ENCODE peak calls at places on chromosomes 3 and 15, in ten cellular contexts. One of them, this sample, is unnamed. For H3K4me1, the result is how much of the 10 kb centered on the place peaks cover.

GRCh38 chr3:61685755-61686154 is 124.4 kb downstream of the PTPRG start:
- DNase-seq in SK-N-SH: no peak
- DNase-seq in Panc1: no peak
- DNase-seq in fibroblast of lung: no peak
- DNase-seq in lower lobe of right lung: no peak
- DNase-seq in effector memory CD4-positive, alpha-beta T cell: no peak
- DNase-seq in ascending aorta: no peak
- DNase-seq in heart left ventricle: no peak
- DNase-seq in neuronal stem cell: no peak
- DNase-seq in iPS DF 6.9: no peak
- DNase-seq in this sample: no peak

GRCh38 chr3:11356269-11356668 is 84.1 kb downstream of the ATG7 start:
- DNase-seq in SK-N-SH: no peak
- DNase-seq in Panc1: no peak
- DNase-seq in fibroblast of lung: peak
- DNase-seq in lower lobe of right lung: no peak
- DNase-seq in effector memory CD4-positive, alpha-beta T cell: no peak
- DNase-seq in ascending aorta: no peak
- DNase-seq in heart left ventricle: no peak
- DNase-seq in neuronal stem cell: no peak
- DNase-seq in iPS DF 6.9: no peak
- DNase-seq in this sample: no peak

GRCh38 chr3:46922871-46923558 is 45.5 kb downstream of the PTH1R start:
- DNase-seq in SK-N-SH: no peak
- DNase-seq in Panc1: no peak
- DNase-seq in fibroblast of lung: no peak
- DNase-seq in lower lobe of right lung: peak
- DNase-seq in effector memory CD4-positive, alpha-beta T cell: no peak
- DNase-seq in ascending aorta: no peak
- DNase-seq in heart left ventricle: no peak
- DNase-seq in neuronal stem cell: no peak
- DNase-seq in iPS DF 6.9: no peak
- DNase-seq in this sample: no peak

GRCh38 chr3:128804017-128804816 is 75.2 kb upstream of the ACAD9 start:
- DNase-seq in SK-N-SH: no peak
- DNase-seq in Panc1: no peak
- DNase-seq in fibroblast of lung: peak
- DNase-seq in lower lobe of right lung: no peak
- DNase-seq in effector memory CD4-positive, alpha-beta T cell: peak
- DNase-seq in ascending aorta: no peak
- DNase-seq in heart left ventricle: no peak
- DNase-seq in neuronal stem cell: no peak
- DNase-seq in iPS DF 6.9: no peak
- DNase-seq in this sample: no peak

GRCh38 chr15:75943246-75943645 is 39.6 kb downstream of the FBXO22 start:
- DNase-seq in SK-N-SH: no peak
- DNase-seq in Panc1: no peak
- DNase-seq in fibroblast of lung: no peak
- DNase-seq in lower lobe of right lung: no peak
- DNase-seq in effector memory CD4-positive, alpha-beta T cell: no peak
- DNase-seq in ascending aorta: no peak
- DNase-seq in heart left ventricle: no peak
- DNase-seq in neuronal stem cell: no peak
- DNase-seq in iPS DF 6.9: no peak
- DNase-seq in this sample: no peak

GRCh38 chr3:105278688-105279087 is 88.0 kb upstream of the ALCAM start:
- DNase-seq in SK-N-SH: no peak
- DNase-seq in Panc1: no peak
- DNase-seq in fibroblast of lung: no peak
- DNase-seq in lower lobe of right lung: no peak
- DNase-seq in effector memory CD4-positive, alpha-beta T cell: no peak
- DNase-seq in ascending aorta: no peak
- DNase-seq in heart left ventricle: no peak
- DNase-seq in neuronal stem cell: no peak
- DNase-seq in iPS DF 6.9: no peak
- DNase-seq in this sample: no peak

GRCh38 chr3:89043406-89043947 is 63.9 kb upstream of the EPHA3 start:
- DNase-seq in SK-N-SH: no peak
- DNase-seq in Panc1: no peak
- DNase-seq in fibroblast of lung: no peak
- DNase-seq in lower lobe of right lung: no peak
- DNase-seq in effector memory CD4-positive, alpha-beta T cell: no peak
- DNase-seq in ascending aorta: no peak
- DNase-seq in heart left ventricle: no peak
- DNase-seq in neuronal stem cell: no peak
- DNase-seq in iPS DF 6.9: no peak
- DNase-seq in this sample: no peak

GRCh38 chr3:89032331-89033063 is 74.9 kb upstream of the EPHA3 start:
- DNase-seq in SK-N-SH: no peak
- DNase-seq in Panc1: no peak
- DNase-seq in fibroblast of lung: peak
- DNase-seq in lower lobe of right lung: no peak
- DNase-seq in effector memory CD4-positive, alpha-beta T cell: no peak
- DNase-seq in ascending aorta: no peak
- DNase-seq in heart left ventricle: no peak
- DNase-seq in neuronal stem cell: no peak
- DNase-seq in iPS DF 6.9: no peak
- DNase-seq in this sample: no peak

GRCh38 chr3:171356251-171356650 is 104.0 kb downstream of the TNIK start:
- DNase-seq in SK-N-SH: no peak
- DNase-seq in Panc1: no peak
- DNase-seq in fibroblast of lung: peak
- DNase-seq in lower lobe of right lung: no peak
- DNase-seq in effector memory CD4-positive, alpha-beta T cell: no peak
- DNase-seq in ascending aorta: no peak
- DNase-seq in heart left ventricle: no peak
- DNase-seq in neuronal stem cell: no peak
- DNase-seq in iPS DF 6.9: no peak
- DNase-seq in this sample: no peak

GRCh38 chr3:171352387-171352935 is 107.7 kb downstream of the TNIK start:
- DNase-seq in SK-N-SH: no peak
- DNase-seq in Panc1: no peak
- DNase-seq in fibroblast of lung: no peak
- DNase-seq in lower lobe of right lung: no peak
- DNase-seq in effector memory CD4-positive, alpha-beta T cell: no peak
- DNase-seq in ascending aorta: no peak
- DNase-seq in heart left ventricle: no peak
- DNase-seq in neuronal stem cell: no peak
- DNase-seq in iPS DF 6.9: no peak
- DNase-seq in this sample: no peak

GRCh38 chr3:171354706-171355582 is 105.3 kb downstream of the TNIK start:
- DNase-seq in SK-N-SH: no peak
- DNase-seq in Panc1: no peak
- DNase-seq in fibroblast of lung: peak
- DNase-seq in lower lobe of right lung: no peak
- DNase-seq in effector memory CD4-positive, alpha-beta T cell: no peak
- DNase-seq in ascending aorta: no peak
- DNase-seq in heart left ventricle: no peak
- DNase-seq in neuronal stem cell: no peak
- DNase-seq in iPS DF 6.9: no peak
- DNase-seq in this sample: no peak

GRCh38 chr3:171353423-171353822 is 106.8 kb downstream of the TNIK start:
- DNase-seq in SK-N-SH: no peak
- DNase-seq in Panc1: no peak
- DNase-seq in fibroblast of lung: peak
- DNase-seq in lower lobe of right lung: no peak
- DNase-seq in effector memory CD4-positive, alpha-beta T cell: no peak
- DNase-seq in ascending aorta: no peak
- DNase-seq in heart left ventricle: no peak
- DNase-seq in neuronal stem cell: no peak
- DNase-seq in iPS DF 6.9: no peak
- DNase-seq in this sample: no peak

DNA sequence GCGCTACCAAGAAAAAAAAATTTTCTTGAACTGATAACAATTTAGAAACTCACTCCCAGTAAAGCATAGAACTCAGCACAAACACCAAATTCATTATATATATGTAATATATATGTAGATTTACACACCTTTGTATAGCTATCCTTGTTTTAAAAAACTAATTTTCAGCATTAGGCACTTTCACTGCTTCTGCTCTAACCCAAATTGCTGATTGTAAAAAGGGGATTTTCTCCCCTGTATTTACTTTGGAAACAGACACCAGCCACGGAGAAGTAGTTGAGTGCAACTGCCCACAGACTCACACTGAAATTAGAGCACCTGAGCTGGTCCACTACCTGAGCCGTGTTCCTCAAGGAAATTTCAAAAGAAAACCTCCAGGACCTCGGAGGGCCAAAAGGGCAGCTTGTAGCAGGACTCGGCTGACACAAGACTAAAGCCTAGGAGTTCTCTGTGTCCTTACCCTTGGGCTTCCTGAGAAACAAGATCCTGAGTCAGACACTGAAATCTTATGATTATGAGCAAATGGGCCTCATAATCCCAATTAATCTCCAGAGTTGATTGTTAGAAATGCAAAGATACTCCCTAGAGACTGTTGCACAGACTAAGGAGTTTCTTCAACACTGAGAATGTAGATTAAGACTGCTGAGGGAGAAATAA is 106.0 kb downstream of the TNIK start:
- DNase-seq in SK-N-SH: no peak
- DNase-seq in Panc1: no peak
- DNase-seq in fibroblast of lung: no peak
- DNase-seq in lower lobe of right lung: no peak
- DNase-seq in effector memory CD4-positive, alpha-beta T cell: no peak
- DNase-seq in ascending aorta: no peak
- DNase-seq in heart left ventricle: no peak
- DNase-seq in neuronal stem cell: no peak
- DNase-seq in iPS DF 6.9: no peak
- DNase-seq in this sample: no peak
- H3K27ac ChIP-seq in SK-N-SH: no peak
- H3K27ac ChIP-seq in Panc1: no peak
- H3K27ac ChIP-seq in fibroblast of lung: no peak
- H3K27ac ChIP-seq in lower lobe of right lung: no peak
- H3K27ac ChIP-seq in effector memory CD4-positive, alpha-beta T cell: no peak
- H3K27ac ChIP-seq in ascending aorta: no peak
- H3K27ac ChIP-seq in heart left ventricle: no peak
- H3K27ac ChIP-seq in neuronal stem cell: no peak
- H3K27ac ChIP-seq in iPS DF 6.9: no peak
- H3K27ac ChIP-seq in this sample: no peak

GRCh38 chr3:15324335-15324734 is 8.1 kb downstream of the SH3BP5 start:
- DNase-seq in SK-N-SH: no peak
- DNase-seq in Panc1: no peak
- DNase-seq in fibroblast of lung: peak
- DNase-seq in lower lobe of right lung: no peak
- DNase-seq in effector memory CD4-positive, alpha-beta T cell: no peak
- DNase-seq in ascending aorta: no peak
- DNase-seq in heart left ventricle: no peak
- DNase-seq in neuronal stem cell: no peak
- DNase-seq in iPS DF 6.9: no peak
- DNase-seq in this sample: no peak

GRCh38 chr3:15327941-15328340 is 4.4 kb downstream of the SH3BP5 start:
- DNase-seq in SK-N-SH: no peak
- DNase-seq in Panc1: no peak
- DNase-seq in fibroblast of lung: peak
- DNase-seq in lower lobe of right lung: no peak
- DNase-seq in effector memory CD4-positive, alpha-beta T cell: peak
- DNase-seq in ascending aorta: no peak
- DNase-seq in heart left ventricle: peak
- DNase-seq in neuronal stem cell: no peak
- DNase-seq in iPS DF 6.9: no peak
- DNase-seq in this sample: no peak

GRCh38 chr3:15325228-15325627 is 7.2 kb downstream of the SH3BP5 start:
- DNase-seq in SK-N-SH: peak
- DNase-seq in Panc1: no peak
- DNase-seq in fibroblast of lung: peak
- DNase-seq in lower lobe of right lung: no peak
- DNase-seq in effector memory CD4-positive, alpha-beta T cell: no peak
- DNase-seq in ascending aorta: no peak
- DNase-seq in heart left ventricle: no peak
- DNase-seq in neuronal stem cell: no peak
- DNase-seq in iPS DF 6.9: no peak
- DNase-seq in this sample: no peak

GRCh38 chr3:15326037-15326436 is 6.3 kb downstream of the SH3BP5 start:
- DNase-seq in SK-N-SH: peak
- DNase-seq in Panc1: no peak
- DNase-seq in fibroblast of lung: no peak
- DNase-seq in lower lobe of right lung: no peak
- DNase-seq in effector memory CD4-positive, alpha-beta T cell: no peak
- DNase-seq in ascending aorta: no peak
- DNase-seq in heart left ventricle: no peak
- DNase-seq in neuronal stem cell: no peak
- DNase-seq in iPS DF 6.9: no peak
- DNase-seq in this sample: no peak

DNA sequence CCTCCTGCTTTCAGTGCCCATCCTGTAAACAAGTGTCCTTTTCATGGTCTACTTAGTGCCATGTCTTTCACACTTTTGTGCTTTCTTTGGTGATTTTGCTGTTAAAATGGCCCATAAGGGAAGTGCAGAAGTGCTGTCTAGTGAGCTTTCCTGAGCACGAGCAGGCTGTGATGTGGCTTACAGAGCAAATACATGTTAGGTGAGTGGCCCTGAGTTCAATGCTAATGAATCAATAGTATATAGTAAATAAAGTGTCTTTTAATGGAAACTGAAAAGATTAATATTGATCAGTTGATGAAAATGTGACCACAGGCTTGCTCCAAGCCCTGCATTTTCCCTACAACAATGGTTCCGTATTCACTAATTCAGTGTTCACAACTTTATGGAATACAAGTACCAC is 5.7 kb downstream of the SH3BP5 start:
- DNase-seq in SK-N-SH: no peak
- DNase-seq in Panc1: no peak
- DNase-seq in fibroblast of lung: no peak
- DNase-seq in lower lobe of right lung: no peak
- DNase-seq in effector memory CD4-positive, alpha-beta T cell: no peak
- DNase-seq in ascending aorta: no peak
- DNase-seq in heart left ventricle: no peak
- DNase-seq in neuronal stem cell: no peak
- DNase-seq in iPS DF 6.9: no peak
- DNase-seq in this sample: no peak
- H3K4me1 ChIP-seq in SK-N-SH: under half
- H3K4me1 ChIP-seq in Panc1: under half
- H3K4me1 ChIP-seq in fibroblast of lung: under half
- H3K4me1 ChIP-seq in lower lobe of right lung: half or more
- H3K4me1 ChIP-seq in effector memory CD4-positive, alpha-beta T cell: under half
- H3K4me1 ChIP-seq in ascending aorta: under half
- H3K4me1 ChIP-seq in heart left ventricle: half or more
- H3K4me1 ChIP-seq in neuronal stem cell: under half
- H3K4me1 ChIP-seq in iPS DF 6.9: under half
- H3K4me1 ChIP-seq in this sample: under half

GRCh38 chr3:29695201-29695904 is 414.5 kb downstream of the RBMS3 start:
- DNase-seq in SK-N-SH: no peak
- DNase-seq in Panc1: no peak
- DNase-seq in fibroblast of lung: peak
- DNase-seq in lower lobe of right lung: no peak
- DNase-seq in effector memory CD4-positive, alpha-beta T cell: no peak
- DNase-seq in ascending aorta: no peak
- DNase-seq in heart left ventricle: no peak
- DNase-seq in neuronal stem cell: no peak
- DNase-seq in iPS DF 6.9: no peak
- DNase-seq in this sample: no peak

GRCh38 chr3:29694783-29695182 is 413.9 kb downstream of the RBMS3 start:
- DNase-seq in SK-N-SH: no peak
- DNase-seq in Panc1: no peak
- DNase-seq in fibroblast of lung: peak
- DNase-seq in lower lobe of right lung: no peak
- DNase-seq in effector memory CD4-positive, alpha-beta T cell: no peak
- DNase-seq in ascending aorta: no peak
- DNase-seq in heart left ventricle: no peak
- DNase-seq in neuronal stem cell: no peak
- DNase-seq in iPS DF 6.9: no peak
- DNase-seq in this sample: no peak

GRCh38 chr3:29695905-29696238 is 415.0 kb downstream of the RBMS3 start:
- DNase-seq in SK-N-SH: no peak
- DNase-seq in Panc1: no peak
- DNase-seq in fibroblast of lung: peak
- DNase-seq in lower lobe of right lung: no peak
- DNase-seq in effector memory CD4-positive, alpha-beta T cell: no peak
- DNase-seq in ascending aorta: no peak
- DNase-seq in heart left ventricle: no peak
- DNase-seq in neuronal stem cell: no peak
- DNase-seq in iPS DF 6.9: no peak
- DNase-seq in this sample: no peak

GRCh38 chr3:29694331-29694730 is 413.5 kb downstream of the RBMS3 start:
- DNase-seq in SK-N-SH: no peak
- DNase-seq in Panc1: no peak
- DNase-seq in fibroblast of lung: peak
- DNase-seq in lower lobe of right lung: no peak
- DNase-seq in effector memory CD4-positive, alpha-beta T cell: no peak
- DNase-seq in ascending aorta: no peak
- DNase-seq in heart left ventricle: no peak
- DNase-seq in neuronal stem cell: no peak
- DNase-seq in iPS DF 6.9: no peak
- DNase-seq in this sample: no peak

DNA sequence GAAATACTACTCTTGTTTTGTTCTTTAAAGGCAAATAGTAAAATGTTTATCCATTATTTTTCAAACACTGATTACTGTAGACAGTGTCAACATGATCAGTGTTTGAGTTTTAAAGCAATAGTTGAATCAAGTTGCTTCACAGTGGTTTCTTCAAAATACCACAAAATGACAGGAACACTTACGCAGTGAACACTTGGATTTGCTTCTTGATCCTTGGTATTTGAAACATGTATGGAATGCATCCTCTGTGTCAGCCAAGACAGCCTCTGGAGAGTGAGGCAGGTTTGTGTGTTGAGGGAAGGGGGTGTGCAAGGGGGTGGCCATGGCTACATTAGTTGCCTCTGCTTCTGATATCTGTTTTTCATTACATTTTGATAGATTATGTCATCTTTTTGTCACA is 413.0 kb downstream of the RBMS3 start:
- DNase-seq in SK-N-SH: peak
- DNase-seq in Panc1: no peak
- DNase-seq in fibroblast of lung: peak
- DNase-seq in lower lobe of right lung: peak
- DNase-seq in effector memory CD4-positive, alpha-beta T cell: no peak
- DNase-seq in ascending aorta: no peak
- DNase-seq in heart left ventricle: no peak
- DNase-seq in neuronal stem cell: peak
- DNase-seq in iPS DF 6.9: peak
- DNase-seq in this sample: no peak
- H3K27ac ChIP-seq in SK-N-SH: peak
- H3K27ac ChIP-seq in Panc1: peak
- H3K27ac ChIP-seq in fibroblast of lung: peak
- H3K27ac ChIP-seq in lower lobe of right lung: peak
- H3K27ac ChIP-seq in effector memory CD4-positive, alpha-beta T cell: no peak
- H3K27ac ChIP-seq in ascending aorta: peak
- H3K27ac ChIP-seq in heart left ventricle: peak
- H3K27ac ChIP-seq in neuronal stem cell: no peak
- H3K27ac ChIP-seq in iPS DF 6.9: no peak
- H3K27ac ChIP-seq in this sample: peak

GRCh38 chr3:188244395-188244861 is 90.5 kb downstream of the LPP start:
- DNase-seq in SK-N-SH: no peak
- DNase-seq in Panc1: no peak
- DNase-seq in fibroblast of lung: peak
- DNase-seq in lower lobe of right lung: no peak
- DNase-seq in effector memory CD4-positive, alpha-beta T cell: no peak
- DNase-seq in ascending aorta: no peak
- DNase-seq in heart left ventricle: no peak
- DNase-seq in neuronal stem cell: no peak
- DNase-seq in iPS DF 6.9: no peak
- DNase-seq in this sample: no peak
- H3K4me1 ChIP-seq in SK-N-SH: under half
- H3K4me1 ChIP-seq in Panc1: under half
- H3K4me1 ChIP-seq in fibroblast of lung: under half
- H3K4me1 ChIP-seq in lower lobe of right lung: under half
- H3K4me1 ChIP-seq in effector memory CD4-positive, alpha-beta T cell: under half
- H3K4me1 ChIP-seq in ascending aorta: half or more
- H3K4me1 ChIP-seq in heart left ventricle: half or more
- H3K4me1 ChIP-seq in neuronal stem cell: under half
- H3K4me1 ChIP-seq in iPS DF 6.9: under half
- H3K4me1 ChIP-seq in this sample: under half